ENCODE peak calls at places on chromosomes 5 and 9, in five cellular contexts. N is NCI-H345, U is progenitor cell of endocrine pancreas, C is fibroblast of the conjunctiva, W is posterior vena cava. I is an unnamed sample.

GRCh38 chr9:13089721-13090120 is 189.8 kb downstream of the MPDZ start:
- DNase-seq in W (no peak), C (no peak), U (no peak), N (no peak), I (no peak)

GRCh38 chr5:84487963-84488362 is 103.3 kb upstream of the EDIL3 start:
- DNase-seq in U (no peak), N (no peak), C (peak), W (no peak), I (no peak)

GRCh38 chr5:178551059-178551458 is 39.1 kb downstream of the COL23A1 start:
- DNase-seq in C (peak), W (no peak), U (no peak), N (peak), I (peak)

GRCh38 chr5:168324864-168325615 is 33.6 kb downstream of the WWC1 start:
- DNase-seq in C (no peak), U (no peak), W (peak), N (no peak), I (no peak)

GRCh38 chr9:109799141-109799540 is 19.1 kb downstream of the PALM2AKAP2 start:
- DNase-seq in U (no peak), W (no peak), C (no peak), N (no peak), I (no peak)

GRCh38 chr9:116350213-116350612 is 196.6 kb downstream of the PAPPA start:
- DNase-seq in U (no peak), C (no peak), W (no peak), N (no peak), I (no peak)

GRCh38 chr9:98793031-98793430 is 3.3 kb downstream of the ANKS6 start:
- DNase-seq in U (no peak), C (no peak), N (no peak), W (no peak), I (no peak)

GRCh38 chr5:108143581-108143980 is 238.3 kb downstream of the FBXL17 start:
- DNase-seq in W (no peak), C (no peak), U (no peak), N (no peak), I (no peak)

GRCh38 chr9:130920762-130921482 is 18.1 kb downstream of the FIBCD1 start:
- DNase-seq in N (no peak), W (no peak), U (no peak), C (no peak), I (no peak)

GRCh38 chr9:124320062-124320973 is 62.6 kb downstream of the NEK6 start:
- DNase-seq in C (peak), N (peak), W (no peak), U (peak), I (peak)

GRCh38 chr9:133656211-133657119 is 20.3 kb downstream of the DBH start:
- DNase-seq in C (no peak), U (no peak), W (no peak), N (peak), I (no peak)

GRCh38 chr5:140996055-140996454 is 29.8 kb downstream of the PCDHAC2 start:
- DNase-seq in W (no peak), U (no peak), C (no peak), N (no peak), I (no peak)

GRCh38 chr9:15104826-15105420 is 194.7 kb upstream of the FREM1 start:
- DNase-seq in C (peak), W (no peak), U (no peak), N (peak), I (peak)

GRCh38 chr5:98510111-98510510 is 263.4 kb upstream of the RGMB start:
- DNase-seq in U (no peak), W (no peak), N (peak), C (no peak), I (no peak)

GRCh38 chr9:118992813-118993747 is 376.2 kb downstream of the BRINP1 start:
- DNase-seq in U (no peak), W (no peak), N (no peak), C (no peak), I (no peak)

GRCh38 chr5:78594946-78595921 is 53.3 kb downstream of the LHFPL2 start:
- DNase-seq in C (peak), N (no peak), U (no peak), W (no peak), I (no peak)